ENCODE peak calls at places on chromosomes 13 and 19, in eight cellular contexts. D is neuronal stem cell, E is mesendoderm, I is aorta, J is breast epithelium, A is ascending aorta, Y is tibial nerve, O is cardiac muscle cell. S is an unnamed sample. For H3K27me3, the result is how much of the 10 kb centered on the place peaks cover.

GRCh38 chr19:4597278-4597974 is 37.9 kb upstream of the SEMA6B start:
- DNase-seq in A (no peak), O (no peak), D (no peak), I (no peak), Y (no peak), J (no peak), E (no peak), S (no peak)

GRCh38 chr13:72284791-72285190 is 417.8 kb upstream of the DACH1 start:
- DNase-seq in Y (no peak), E (no peak), D (no peak), J (no peak), O (no peak), I (no peak), A (no peak), S (no peak)

GRCh38 chr13:21549633-21550032 is 54.3 kb downstream of the MICU2 start:
- DNase-seq in J (no peak), D (no peak), O (peak), E (no peak), I (no peak), Y (no peak), A (no peak), S (no peak)

GRCh38 chr13:110126391-110126961 is 180.5 kb downstream of the COL4A1 start:
- DNase-seq in Y (no peak), O (peak), D (peak), E (peak), I (no peak), A (no peak), J (no peak), S (peak)

GRCh38 chr19:52492991-52493470 is 34.4 kb upstream of the ZNF808 start:
- DNase-seq in O (no peak), E (peak), Y (no peak), J (no peak), A (no peak), I (no peak), D (peak), S (peak)

GRCh38 chr13:25881946-25882574 is 169.8 kb downstream of the SHISA2 start:
- DNase-seq in O (peak), A (no peak), E (peak), D (peak), J (no peak), I (no peak), Y (no peak), S (no peak)

GRCh38 chr13:77565635-77566034 is 30.1 kb downstream of the SCEL start:
- DNase-seq in O (peak), A (no peak), E (peak), I (no peak), J (no peak), D (peak), Y (no peak), S (no peak)

GRCh38 chr13:22091222-22091970 is 420.5 kb downstream of the FGF9 start:
- DNase-seq in O (peak), A (no peak), E (no peak), J (no peak), D (no peak), Y (no peak), I (no peak), S (no peak)

GRCh38 chr19:2952953-2953481 is 8.2 kb upstream of the ZNF77 start:
- DNase-seq in Y (no peak), O (no peak), E (no peak), D (no peak), J (peak), I (no peak), A (no peak), S (no peak)

GRCh38 chr13:22014469-22014868 is 343.6 kb downstream of the FGF9 start:
- DNase-seq in Y (no peak), D (no peak), E (no peak), J (no peak), O (no peak), A (no peak), I (no peak), S (no peak)

GRCh38 chr19:46967578-46968018 is 52.0 kb upstream of the NPAS1 start:
- DNase-seq in I (no peak), D (no peak), A (no peak), Y (no peak), O (no peak), J (no peak), E (no peak), S (peak)

GRCh38 chr13:48189122-48189521 is 43.9 kb upstream of the ITM2B start:
- DNase-seq in D (no peak), E (no peak), Y (no peak), O (no peak), I (no peak), J (no peak), A (no peak), S (no peak)

GRCh38 chr19:4676955-4677731 is 7.0 kb upstream of the MYDGF start:
- DNase-seq in D (no peak), E (peak), I (no peak), Y (no peak), J (no peak), A (no peak), O (peak), S (peak)

GRCh38 chr13:44819245-44819644 is 170.0 kb downstream of the NUFIP1 start:
- DNase-seq in I (no peak), D (no peak), A (no peak), J (no peak), Y (no peak), O (peak), E (peak), S (no peak)

GRCh38 chr19:46015961-46016425 is 6.9 kb downstream of the PGLYRP1 start:
- DNase-seq in D (no peak), A (no peak), Y (no peak), J (no peak), O (no peak), I (no peak), E (no peak), S (no peak)

GRCh38 chr13:23952796-23953195 is 55.5 kb upstream of the C1QTNF9B start:
- DNase-seq in Y (no peak), D (no peak), J (no peak), I (no peak), O (no peak), A (no peak), E (no peak), S (no peak)

GRCh38 chr19:4952945-4953344 is 16.0 kb upstream of the KDM4B start:
- DNase-seq in D (no peak), E (no peak), I (no peak), Y (no peak), O (no peak), J (no peak), A (no peak), S (peak)

GRCh38 chr13:48318714-48319457 is 15.3 kb downstream of the RB1 start:
- DNase-seq in E (no peak), I (no peak), J (no peak), D (no peak), O (peak), A (no peak), Y (no peak), S (peak)

GRCh38 chr19:54256250-54257115 is 590 bp downstream of the LILRB5 start:
- DNase-seq in E (no peak), O (no peak), D (no peak), J (no peak), I (no peak), A (no peak), Y (no peak), S (no peak)

GRCh38 chr19:55062735-55063491 is at the start of gene RDH13:
- DNase-seq in J (peak), O (peak), I (peak), A (peak), E (peak), Y (peak), D (peak), S (peak)

GRCh38 chr19:17748884-17749638 is 2.2 kb upstream of the FCHO1 start:
- DNase-seq in O (no peak), J (no peak), D (no peak), A (no peak), E (no peak), I (no peak), Y (no peak), S (no peak)

GRCh38 chr19:45641274-45642105 is 2.3 kb upstream of the EML2 start:
- DNase-seq in D (peak), O (peak), J (peak), A (peak), Y (peak), E (peak), I (peak), S (peak)

GRCh38 chr13:105202384-105202783 is 1333.1 kb downstream of the EFNB2 start:
- DNase-seq in J (no peak), A (no peak), E (peak), D (peak), O (peak), Y (no peak), I (no peak), S (no peak)

GRCh38 chr19:17942582-17943283 is 9.9 kb downstream of the CCDC124 start:
- DNase-seq in A (no peak), Y (no peak), O (no peak), D (no peak), E (peak), J (no peak), I (no peak), S (no peak)

GRCh38 chr13:50631041-50631440 is 212.5 kb downstream of the DLEU7 start:
- DNase-seq in Y (no peak), E (no peak), A (no peak), D (no peak), I (no peak), J (no peak), O (no peak), S (no peak)

GRCh38 chr19:13095934-13096890 is 6.4 kb downstream of the LYL1 start:
- DNase-seq in O (no peak), J (no peak), Y (no peak), D (peak), I (no peak), E (peak), A (no peak), S (peak)

GRCh38 chr19:54211214-54211613 is 10.6 kb downstream of the RPS9 start:
- DNase-seq in D (no peak), O (no peak), J (no peak), E (no peak), I (peak), A (no peak), Y (no peak), S (no peak)

GRCh38 chr13:110155072-110155471 is 151.9 kb downstream of the COL4A1 start:
- DNase-seq in Y (no peak), A (no peak), D (no peak), O (no peak), I (no peak), J (no peak), E (no peak), S (no peak)

GRCh38 chr13:50079278-50080157 is 64.3 kb downstream of the KCNRG start:
- DNase-seq in E (no peak), A (no peak), O (no peak), I (no peak), Y (no peak), J (no peak), D (no peak), S (no peak)

GRCh38 chr13:94416454-94417080 is 62.9 kb downstream of the DCT start:
- DNase-seq in J (no peak), A (no peak), D (peak), O (peak), I (no peak), Y (no peak), E (peak), S (no peak)

DNA sequence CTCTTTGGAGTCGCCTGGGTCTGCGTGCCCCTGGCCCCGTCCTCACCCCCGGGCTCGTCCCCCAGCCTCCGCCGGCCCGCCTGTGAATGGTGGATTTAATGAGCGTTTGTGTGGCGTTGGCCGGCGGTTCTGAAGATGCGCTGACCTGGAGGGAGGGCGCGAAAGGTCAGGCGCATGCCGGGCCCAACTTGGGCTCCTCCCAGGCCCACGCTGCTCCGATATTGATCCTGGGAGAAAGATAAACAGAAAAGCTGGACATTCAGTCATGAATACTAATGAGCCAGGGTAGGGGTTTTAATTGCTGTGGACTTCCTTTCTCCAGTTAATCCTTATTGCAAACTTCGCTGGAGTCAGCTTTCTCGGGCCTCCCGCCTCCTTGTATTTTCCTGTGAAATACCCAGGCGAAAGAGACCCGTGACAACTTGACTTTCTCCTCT is 10.2 kb downstream of the ZIC2 start:
- DNase-seq in E (peak), A (no peak), J (no peak), D (peak), Y (no peak), I (no peak), O (no peak), S (peak)
- H3K27me3 ChIP-seq in E (under half), A (half or more), J (half or more), D (under half), Y (half or more), I (under half), O (half or more), S (under half)

GRCh38 chr13:100547805-100548204 is 40.8 kb downstream of the GGACT start:
- DNase-seq in J (no peak), I (no peak), O (no peak), Y (no peak), D (no peak), E (no peak), A (no peak), S (no peak)

GRCh38 chr13:100552755-100553154 is 35.8 kb downstream of the GGACT start:
- DNase-seq in A (no peak), D (no peak), J (no peak), Y (no peak), E (no peak), I (no peak), O (no peak), S (no peak)

GRCh38 chr13:100549316-100549715 is 39.3 kb downstream of the GGACT start:
- DNase-seq in A (no peak), O (no peak), I (no peak), D (no peak), Y (no peak), J (no peak), E (no peak), S (no peak)

GRCh38 chr13:100546713-100547405 is 41.7 kb downstream of the GGACT start:
- DNase-seq in A (no peak), E (no peak), Y (no peak), O (no peak), D (no peak), J (no peak), I (no peak), S (no peak)

GRCh38 chr13:100550433-100550832 is 38.2 kb downstream of the GGACT start:
- DNase-seq in O (peak), E (no peak), D (no peak), J (no peak), I (no peak), A (no peak), Y (no peak), S (no peak)
- H3K4me3 ChIP-seq in O (no peak), E (no peak), D (no peak), J (peak), I (no peak), A (no peak), Y (peak), S (no peak)

GRCh38 chr13:111893071-111893606 is 173.8 kb upstream of the SOX1 start:
- DNase-seq in D (peak), E (peak), J (peak), I (peak), O (no peak), Y (no peak), A (no peak), S (no peak)
- H3K27me3 ChIP-seq in D (under half), E (under half), J (under half), I (under half), O (half or more), Y (under half), A (under half), S (under half)

DNA sequence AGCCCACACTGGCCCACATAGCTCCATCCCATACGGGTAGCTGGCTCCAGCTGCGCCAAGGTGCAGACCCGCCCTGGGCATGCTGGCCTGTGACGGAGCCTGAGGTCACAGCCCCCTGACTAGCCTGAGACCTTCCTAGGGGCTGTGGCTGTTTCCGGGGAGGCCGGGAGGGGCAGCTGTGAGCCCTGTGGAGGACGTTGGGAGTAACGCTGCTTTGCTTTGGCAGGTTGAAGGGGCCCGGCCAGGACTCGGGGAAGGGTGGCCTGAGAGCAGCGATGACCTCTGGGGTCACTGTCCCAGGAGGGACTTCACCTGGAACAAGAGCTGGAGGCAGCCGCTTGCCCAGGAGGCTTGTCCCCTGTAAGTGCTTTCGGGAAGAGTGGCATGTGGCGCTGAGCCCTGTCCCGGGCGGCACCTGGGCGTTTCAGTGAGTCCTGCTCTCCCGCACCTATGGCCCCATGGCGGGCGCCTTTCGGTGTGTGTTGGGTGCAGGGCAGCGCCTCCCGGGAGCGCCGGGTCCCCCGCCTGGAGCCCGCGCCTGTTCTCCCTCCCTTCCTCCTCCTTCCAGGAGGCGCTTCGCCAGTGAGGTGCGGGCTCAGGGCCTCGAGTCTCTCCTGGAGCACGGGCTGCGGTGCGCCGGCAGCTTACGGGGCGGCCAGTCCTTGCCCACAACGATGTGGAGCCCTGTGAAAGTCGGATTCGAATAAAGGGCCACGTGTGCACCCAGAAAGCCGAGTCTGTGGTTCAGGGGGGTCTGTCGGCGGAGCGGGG is 1.1 kb upstream of the FAM174C start:
- DNase-seq in I (no peak), D (no peak), O (no peak), E (no peak), A (no peak), J (no peak), Y (no peak), S (peak)
- H3K4me3 ChIP-seq in I (no peak), D (peak), O (peak), E (no peak), A (peak), J (peak), Y (peak), S (no peak)

DNA sequence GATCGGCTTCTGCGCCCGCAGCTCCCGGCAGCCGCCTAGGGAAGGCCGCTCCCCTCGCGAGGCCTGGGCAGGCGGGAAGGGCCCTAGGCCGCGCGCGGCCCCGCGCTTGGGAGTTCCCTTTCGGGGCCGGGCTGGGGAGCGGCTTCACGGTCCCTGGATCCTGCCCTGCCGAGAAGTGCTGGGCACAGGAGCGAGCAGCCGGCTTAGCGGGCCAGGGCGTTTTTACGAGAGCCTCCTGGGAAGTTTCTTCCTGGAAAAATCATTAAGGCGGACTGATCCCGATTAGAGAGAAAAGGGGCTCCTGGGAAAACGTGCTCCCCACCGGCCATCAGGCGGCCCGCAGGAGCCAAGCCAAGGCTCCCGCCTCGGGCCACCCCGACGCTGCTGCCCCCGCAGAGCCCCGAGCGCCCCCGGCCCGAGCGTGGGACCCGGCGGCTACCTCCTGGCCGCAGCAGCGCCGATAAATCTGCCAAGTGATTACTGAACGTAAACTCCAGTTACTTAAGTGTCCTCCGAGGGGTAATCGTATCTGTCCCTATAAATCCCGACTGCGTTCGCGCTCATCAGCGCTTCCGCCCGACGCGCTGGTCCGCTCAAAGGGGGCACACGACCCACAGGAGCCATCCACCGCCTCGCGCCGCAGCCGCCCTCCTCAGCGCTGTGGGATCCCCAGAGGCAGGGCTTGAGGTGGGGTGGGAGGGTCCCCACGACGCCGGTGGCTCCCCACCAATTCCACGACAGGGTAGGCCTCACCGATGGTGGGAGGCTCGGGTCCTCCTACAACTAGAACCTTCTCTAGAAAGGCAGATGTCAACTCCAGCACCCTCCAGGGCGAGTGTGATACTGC is 2.8 kb downstream of the ZIC5 start:
- DNase-seq in J (no peak), Y (no peak), O (no peak), I (no peak), D (no peak), A (no peak), E (peak), S (no peak)
- H3K27me3 ChIP-seq in J (half or more), Y (half or more), O (half or more), I (under half), D (under half), A (half or more), E (under half), S (under half)